ENCODE peak calls at places on chromosomes 3 and 15, in seven cellular contexts. G, J, O, L, D, T and I are unnamed samples.

GRCh38 chr15:45393851-45394250 is 15.5 kb upstream of the GATM start:
- DNase-seq in G (no peak), J (no peak), O (no peak), L (no peak), D (no peak), T (no peak), I (no peak)

GRCh38 chr3:147002721-147003120 is 397.6 kb upstream of the PLSCR5 start:
- DNase-seq in G (no peak), J (no peak), O (no peak), L (no peak), D (no peak), T (no peak), I (no peak)

GRCh38 chr3:66962624-66963023 is 35.5 kb upstream of the KBTBD8 start:
- DNase-seq in G (no peak), J (no peak), O (no peak), L (no peak), D (no peak), T (peak; percentile 44), I (no peak)

GRCh38 chr3:170063691-170064090 is 25.9 kb downstream of the GPR160 start:
- DNase-seq in G (no peak), J (no peak), O (no peak), L (no peak), D (no peak), T (no peak), I (no peak)

GRCh38 chr3:120181632-120182031 is 87.4 kb upstream of the GSK3B start:
- DNase-seq in G (no peak), J (no peak), O (no peak), L (no peak), D (no peak), T (no peak), I (no peak)

GRCh38 chr3:151135548-151136337 is 50.3 kb downstream of the MED12L start:
- DNase-seq in G (peak; percentile 63), J (peak; percentile 66), O (no peak), L (no peak), D (no peak), T (no peak), I (no peak)

GRCh38 chr3:127043041-127043641 is 60.2 kb downstream of the PLXNA1 start:
- DNase-seq in G (peak; percentile 43), J (peak; percentile 53), O (no peak), L (peak; percentile 90), D (peak; percentile 37), T (no peak), I (no peak)

GRCh38 chr3:124420392-124420791 is 309.9 kb upstream of the UMPS start:
- DNase-seq in G (no peak), J (no peak), O (no peak), L (no peak), D (no peak), T (no peak), I (no peak)

GRCh38 chr3:36814776-36815175 is 50.4 kb upstream of the DCLK3 start:
- DNase-seq in G (no peak), J (no peak), O (no peak), L (no peak), D (no peak), T (no peak), I (no peak)

GRCh38 chr3:58628823-58629562 is 37.6 kb downstream of the FAM3D start:
- DNase-seq in G (no peak), J (no peak), O (no peak), L (no peak), D (peak; percentile 60), T (peak; percentile 52), I (peak; percentile 50)

GRCh38 chr3:148077318-148077923 is 620.3 kb upstream of the AGTR1 start:
- DNase-seq in G (no peak), J (no peak), O (peak; percentile 11), L (no peak), D (no peak), T (no peak), I (no peak)

GRCh38 chr3:50811893-50812292 is 137.2 kb downstream of the DOCK3 start:
- DNase-seq in G (no peak), J (no peak), O (no peak), L (no peak), D (no peak), T (no peak), I (no peak)

GRCh38 chr3:184656991-184657669 is 54.7 kb downstream of the MAGEF1 start:
- DNase-seq in G (no peak), J (no peak), O (no peak), L (peak; percentile 53), D (no peak), T (no peak), I (no peak)

GRCh38 chr3:36840453-36840921 is 76.1 kb upstream of the DCLK3 start:
- DNase-seq in G (no peak), J (no peak), O (no peak), L (no peak), D (no peak), T (no peak), I (peak; percentile 66)

GRCh38 chr3:126102530-126102951 is 18.6 kb upstream of the SLC41A3 start:
- DNase-seq in G (no peak), J (no peak), O (no peak), L (peak; percentile 25), D (no peak), T (peak; percentile 62), I (peak; percentile 54)

GRCh38 chr3:60651799-60652198 is 599.5 kb downstream of the FHIT start:
- DNase-seq in G (no peak), J (no peak), O (no peak), L (no peak), D (no peak), T (no peak), I (no peak)

GRCh38 chr3:168426196-168426595 is 330.5 kb upstream of the GOLIM4 start:
- DNase-seq in G (no peak), J (no peak), O (no peak), L (no peak), D (no peak), T (no peak), I (no peak)

GRCh38 chr3:179589143-179589542 is 15.3 kb downstream of the MRPL47 start:
- DNase-seq in G (no peak), J (no peak), O (no peak), L (no peak), D (no peak), T (no peak), I (no peak)

GRCh38 chr15:101521563-101521962 is 32.1 kb upstream of the PCSK6 start:
- DNase-seq in G (no peak), J (no peak), O (no peak), L (no peak), D (no peak), T (no peak), I (no peak)

GRCh38 chr15:58758141-58758540 is 8.6 kb upstream of the ADAM10 start:
- DNase-seq in G (no peak), J (no peak), O (no peak), L (no peak), D (no peak), T (no peak), I (no peak)

GRCh38 chr3:115698851-115699535 is 75.7 kb downstream of the GAP43 start:
- DNase-seq in G (no peak), J (no peak), O (no peak), L (no peak), D (no peak), T (no peak), I (no peak)

GRCh38 chr15:41603941-41604660 is 45.1 kb downstream of the TYRO3 start:
- DNase-seq in G (peak; percentile 60), J (peak; percentile 57), O (peak; percentile 73), L (peak; percentile 31), D (peak; percentile 67), T (peak; percentile 57), I (peak; percentile 75)

GRCh38 chr3:100179692-100180349 is 65.5 kb upstream of the FILIP1L start:
- DNase-seq in G (no peak), J (no peak), O (no peak), L (no peak), D (no peak), T (no peak), I (no peak)

GRCh38 chr15:73325191-73325980 is 43.4 kb downstream of the HCN4 start:
- DNase-seq in G (no peak), J (no peak), O (no peak), L (no peak), D (no peak), T (no peak), I (no peak)
- TF ChIP-seq CTCF in G (no peak), J (no peak), O (no peak), L (no peak), D (no peak), T (no peak), I (peak; percentile 27)

DNA sequence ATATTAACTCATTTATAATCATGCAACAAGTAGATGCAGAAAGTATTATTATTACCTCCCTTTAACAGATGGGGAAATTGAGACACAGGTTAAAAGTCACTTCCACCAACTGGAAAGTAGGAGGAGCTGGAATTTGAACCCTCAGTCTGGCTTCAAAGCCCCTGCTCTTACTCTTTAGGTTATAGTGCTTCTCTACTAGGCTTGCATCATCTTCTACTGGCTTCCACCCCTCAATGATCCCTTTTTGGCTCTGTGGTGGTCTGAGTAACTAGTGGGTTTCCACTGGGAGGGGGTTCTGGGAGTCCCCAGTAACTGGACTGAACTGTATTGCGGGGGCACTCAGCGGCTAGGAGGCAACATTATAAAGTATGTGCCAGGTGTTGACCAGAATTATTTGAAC is 91.0 kb downstream of the CTNNB1 start:
- DNase-seq in G (no peak), J (no peak), O (no peak), L (no peak), D (no peak), T (no peak), I (no peak)
- H3K27ac ChIP-seq in G (no peak overlapping the region), J (no peak overlapping the region), O (no peak overlapping the region), L (no peak overlapping the region), D (no peak overlapping the region), T (no peak overlapping the region), I (no peak overlapping the region)

GRCh38 chr3:20039765-20040475 is at the start of gene KAT2B:
- DNase-seq in G (peak; percentile 89), J (peak; percentile 73), O (peak; percentile 86), L (peak; percentile 52), D (peak; percentile 87), T (peak; percentile 85), I (peak; percentile 85)
- TF ChIP-seq POLR2A in G (peak; percentile 67), J (peak; percentile 25), O (no peak), L (no peak), D (peak; percentile 24), T (peak; percentile 49), I (no peak)

GRCh38 chr3:191133359-191133758 is 65.7 kb upstream of the OSTN start:
- DNase-seq in G (no peak), J (no peak), O (no peak), L (no peak), D (no peak), T (no peak), I (no peak)

GRCh38 chr3:191138937-191139336 is 60.1 kb upstream of the OSTN start:
- DNase-seq in G (no peak), J (no peak), O (no peak), L (no peak), D (no peak), T (no peak), I (no peak)

GRCh38 chr3:191135175-191135574 is 63.9 kb upstream of the OSTN start:
- DNase-seq in G (no peak), J (no peak), O (no peak), L (no peak), D (no peak), T (no peak), I (no peak)

GRCh38 chr3:191139771-191140170 is 59.3 kb upstream of the OSTN start:
- DNase-seq in G (no peak), J (no peak), O (no peak), L (no peak), D (no peak), T (no peak), I (no peak)

DNA sequence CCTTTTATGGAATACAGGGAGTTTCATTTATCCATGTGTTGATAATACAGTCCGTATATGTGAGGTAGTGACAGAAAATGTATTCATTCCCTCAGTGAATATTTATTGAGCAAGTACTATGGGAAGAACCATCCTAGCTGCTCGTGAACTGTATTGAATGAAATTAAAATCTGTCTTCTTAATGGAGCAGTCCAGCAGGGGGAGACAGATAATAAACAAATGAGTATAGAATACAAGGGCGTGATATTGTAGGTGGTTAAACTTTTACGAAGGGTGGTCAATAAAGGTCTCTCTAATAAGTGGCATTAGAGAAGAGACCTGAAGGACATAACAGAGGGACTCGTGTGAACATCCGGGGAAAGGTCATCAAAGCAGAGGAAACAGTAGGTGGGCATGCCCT is 62.7 kb upstream of the OSTN start:
- DNase-seq in G (no peak), J (no peak), O (no peak), L (no peak), D (no peak), T (no peak), I (no peak)
- TF ChIP-seq CTCF in G (peak; percentile 42), J (no peak), O (peak; percentile 20), L (no peak), D (no peak), T (no peak), I (peak; percentile 28)